ENCODE peak calls at places on chromosomes 5 and 9, in eight cellular contexts. K is gastrocnemius medialis, U is cardiac fibroblast, D is left ventricle myocardium inferior, C is heart left ventricle, G is upper lobe of left lung, E is ovary, T is AG10803. F is an unnamed sample.

GRCh38 chr5:1543398-1544293 is 19.9 kb upstream of the LPCAT1 start:
- DNase-seq in E (no peak), U (peak; percentile 64), C (no peak), D (no peak), T (peak; percentile 20), G (peak; percentile 19), K (no peak), F (peak; percentile 62)

GRCh38 chr9:2016411-2017208 is 1.5 kb downstream of the SMARCA2 start:
- DNase-seq in K (peak; percentile 71), C (peak; percentile 88), G (peak; percentile 87), T (peak; percentile 77), D (peak; percentile 83), E (peak; percentile 77), U (peak; percentile 83), F (peak; percentile 74)

GRCh38 chr9:131500377-131500776 is 2.3 kb upstream of the POMT1 start:
- DNase-seq in U (no peak), D (no peak), E (no peak), K (no peak), C (no peak), G (no peak), T (no peak), F (no peak)

GRCh38 chr5:8682381-8682780 is 813.4 kb downstream of the MTRR start:
- DNase-seq in E (no peak), G (no peak), D (no peak), C (no peak), K (no peak), U (no peak), T (no peak), F (no peak)

GRCh38 chr5:136356747-136357469 is 8.4 kb downstream of the TRPC7 start:
- DNase-seq in C (no peak), T (no peak), G (no peak), U (no peak), D (no peak), K (no peak), E (no peak), F (no peak)

GRCh38 chr5:154520861-154521453 is 42.9 kb upstream of the HAND1 start:
- DNase-seq in C (no peak), G (peak; percentile 33), D (no peak), U (no peak), K (no peak), T (no peak), E (no peak), F (no peak)

GRCh38 chr9:16333697-16334096 is 536.8 kb downstream of the BNC2 start:
- DNase-seq in E (no peak), K (no peak), U (peak; percentile 52), D (no peak), C (no peak), T (peak; percentile 48), G (no peak), F (no peak)

GRCh38 chr9:122356627-122357026 is 14.2 kb upstream of the PTGS1 start:
- DNase-seq in G (no peak), U (no peak), E (no peak), T (no peak), D (no peak), K (no peak), C (no peak), F (no peak)

GRCh38 chr5:61964199-61964598 is 341.8 kb upstream of the KIF2A start:
- DNase-seq in T (peak; percentile 79), E (no peak), U (no peak), K (no peak), C (no peak), G (no peak), D (no peak), F (peak; percentile 21)

GRCh38 chr5:136004436-136004835 is 24.4 kb upstream of the TGFBI start:
- DNase-seq in C (no peak), U (peak; percentile 28), G (no peak), D (no peak), K (no peak), E (no peak), T (peak; percentile 91), F (peak; percentile 69)

GRCh38 chr9:119453490-119453911 is 84.3 kb upstream of the BRINP1 start:
- DNase-seq in U (no peak), D (no peak), E (no peak), K (no peak), C (no peak), T (peak; percentile 40), G (no peak), F (peak; percentile 45)

GRCh38 chr9:33331411-33331891 is 41.1 kb downstream of the NFX1 start:
- DNase-seq in C (no peak), E (no peak), T (peak; percentile 22), U (peak; percentile 31), G (no peak), D (no peak), K (no peak), F (no peak)

GRCh38 chr5:20615888-20616563 is 628.0 kb upstream of the CDH18 start:
- DNase-seq in T (no peak), U (no peak), K (no peak), C (no peak), E (no peak), D (no peak), G (no peak), F (no peak)

GRCh38 chr5:154034944-154035343 is 3.8 kb downstream of the FAM114A2 start:
- DNase-seq in C (no peak), T (no peak), K (no peak), E (no peak), D (no peak), U (no peak), G (no peak), F (no peak)

GRCh38 chr9:73239868-73240267 is 88.2 kb downstream of the ANXA1 start:
- DNase-seq in K (no peak), T (no peak), C (no peak), D (no peak), U (no peak), G (no peak), E (no peak), F (no peak)

GRCh38 chr9:96219615-96220257 is 82.2 kb downstream of the HSD17B3 start:
- DNase-seq in D (peak; percentile 39), E (peak; percentile 62), K (no peak), G (peak; percentile 50), C (peak; percentile 52), T (peak; percentile 34), U (peak; percentile 43), F (peak; percentile 8)

GRCh38 chr5:177116631-177117373 is 16.8 kb upstream of the NSD1 start:
- DNase-seq in T (peak; percentile 83), U (peak; percentile 87), G (peak; percentile 85), D (peak; percentile 90), K (peak; percentile 80), E (peak; percentile 91), C (peak; percentile 93), F (peak; percentile 81)

GRCh38 chr5:59193616-59194319 is 610.9 kb downstream of the RAB3C start:
- DNase-seq in E (no peak), U (peak; percentile 92), D (no peak), C (peak; percentile 33), K (peak; percentile 63), T (peak; percentile 91), G (peak; percentile 44), F (peak; percentile 71)

GRCh38 chr9:19876569-19877316 is 87.9 kb upstream of the SLC24A2 start:
- DNase-seq in C (no peak), D (no peak), E (no peak), T (peak; percentile 9), G (no peak), K (no peak), U (no peak), F (no peak)

GRCh38 chr9:99130069-99130468 is 25.2 kb downstream of the TGFBR1 start:
- DNase-seq in K (no peak), E (no peak), D (no peak), G (no peak), T (no peak), C (no peak), U (no peak), F (no peak)

GRCh38 chr9:5949103-5949699 is 58.5 kb downstream of the MLANA start:
- DNase-seq in D (no peak), G (no peak), T (peak; percentile 23), U (no peak), C (no peak), K (no peak), E (no peak), F (no peak)
- H3K4me3 ChIP-seq in D (peak overlapping the region; percentile 43), G (no peak overlapping the region), T (peak overlapping the region; percentile 11), U (peak overlapping the region; percentile 18), C (peak overlapping the region; percentile 36), K (peak overlapping the region; percentile 40), E (no peak overlapping the region), F (no peak overlapping the region)

DNA sequence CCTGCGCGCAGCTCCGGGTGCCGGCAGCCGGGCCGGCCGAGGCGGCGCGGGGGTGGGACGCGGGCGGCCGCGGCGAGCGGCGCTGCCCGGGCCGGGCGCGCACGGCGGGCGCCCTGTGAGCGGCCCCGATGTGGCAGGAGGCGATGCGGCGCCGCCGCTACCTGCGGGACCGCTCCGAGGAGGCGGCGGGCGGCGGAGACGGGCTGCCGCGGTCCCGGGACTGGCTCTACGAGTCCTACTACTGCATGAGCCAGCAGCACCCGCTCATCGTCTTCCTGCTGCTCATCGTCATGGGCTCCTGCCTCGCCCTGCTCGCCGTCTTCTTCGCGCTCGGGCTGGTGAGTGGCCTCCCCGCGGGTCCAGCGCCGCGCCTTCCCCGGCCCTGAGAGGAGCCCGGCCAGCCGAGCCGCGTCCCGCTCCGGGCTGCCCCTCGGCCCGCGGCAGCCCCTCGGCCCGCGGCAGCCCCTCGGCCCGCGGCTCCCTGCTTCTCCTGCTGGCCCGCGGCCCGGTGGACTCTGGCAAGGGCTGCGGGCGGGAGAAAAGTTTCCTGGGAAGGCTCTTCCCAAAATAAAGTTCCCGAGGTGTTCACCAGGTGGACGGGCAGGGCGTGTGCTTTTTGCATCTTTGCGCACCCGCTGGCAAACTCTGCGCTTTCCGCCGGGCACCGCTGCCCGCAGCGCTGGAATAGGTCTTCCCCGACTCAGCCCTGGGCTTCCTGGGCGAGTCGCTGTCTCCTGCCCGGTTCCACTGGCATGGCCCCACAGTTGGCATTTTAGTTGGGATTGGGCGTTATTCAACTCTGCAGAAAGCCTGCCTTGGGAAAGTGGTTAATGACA is 449 bp downstream of the ADCY2 start:
- DNase-seq in E (peak; percentile 28), T (peak; percentile 4), G (no peak), U (no peak), C (no peak), K (no peak), D (no peak), F (peak; percentile 10)
- H3K4me3 ChIP-seq in E (peak overlapping the region; percentile 59), T (peak overlapping the region; percentile 22), G (peak overlapping the region; percentile 42), U (no peak overlapping the region), C (peak overlapping the region; percentile 47), K (peak overlapping the region; percentile 62), D (peak overlapping the region; percentile 60), F (peak overlapping the region; percentile 62)

DNA sequence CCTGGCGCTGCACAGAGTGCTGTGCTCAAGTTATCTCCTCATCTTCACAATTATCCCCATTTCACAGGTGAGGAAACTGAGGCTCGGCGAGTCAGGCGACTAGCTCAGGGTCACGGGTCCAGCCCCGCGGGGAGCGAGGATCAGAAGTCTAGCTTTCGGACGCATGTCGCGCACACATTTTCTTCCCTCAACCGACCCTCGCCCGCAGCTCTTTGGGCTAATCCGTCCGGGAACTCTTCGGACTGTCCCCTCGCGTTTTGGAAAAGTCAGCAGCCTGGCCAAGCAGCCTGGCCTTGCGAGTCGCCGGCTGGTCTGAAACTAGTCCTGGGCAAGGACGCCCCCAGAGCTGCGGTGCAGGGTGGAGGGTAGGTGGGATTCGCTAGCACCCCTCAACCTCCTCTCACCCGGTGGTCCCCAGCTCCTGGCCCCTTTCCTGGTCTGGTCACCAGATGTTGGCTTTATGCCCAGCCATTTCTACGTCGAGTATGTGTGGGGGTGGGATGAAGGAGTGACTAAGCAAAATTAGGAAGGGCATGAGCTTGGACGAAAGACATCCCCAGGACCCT is 518 bp downstream of the BHMT2 start:
- DNase-seq in E (peak; percentile 40), G (no peak), K (no peak), C (peak; percentile 24), U (peak; percentile 33), T (peak; percentile 48), D (peak; percentile 18), F (peak; percentile 16)
- H3K4me3 ChIP-seq in E (peak overlapping the region; percentile 39), G (peak overlapping the region; percentile 41), K (peak overlapping the region; percentile 48), C (peak overlapping the region; percentile 50), U (no peak overlapping the region), T (peak overlapping the region; percentile 53), D (peak overlapping the region; percentile 65), F (peak overlapping the region; percentile 39)

GRCh38 chr9:6410653-6411052 is 2.3 kb upstream of the UHRF2 start:
- DNase-seq in G (no peak), D (no peak), E (no peak), U (no peak), K (no peak), T (no peak), C (no peak), F (no peak)
- H3K4me3 ChIP-seq in G (no peak overlapping the region), D (no peak overlapping the region), E (no peak overlapping the region), U (no peak overlapping the region), K (no peak overlapping the region), T (no peak overlapping the region), C (no peak overlapping the region), F (no peak overlapping the region)